ENCODE peak calls at places on chromosomes 16 and 17, in five cellular contexts. C is HFFc6, K is AG09319, A is lung, L is SK-N-SH. R is an unnamed sample.

GRCh38 chr16:19210175-19210924 is 42.3 kb downstream of the SYT17 start:
- DNase-seq in C (peak; percentile 2), K (no peak), A (no peak), L (no peak), R (no peak)

GRCh38 chr17:80855968-80856862 is 135.4 kb upstream of the CHMP6 start:
- DNase-seq in C (peak; percentile 98), K (peak; percentile 96), A (no peak), L (no peak), R (peak; percentile 97)

GRCh38 chr16:85614338-85615013 is 1.4 kb downstream of the GSE1 start:
- DNase-seq in C (no peak), K (no peak), A (no peak), L (no peak), R (no peak)

GRCh38 chr16:85067431-85067830 is 39.8 kb downstream of the KIAA0513 start:
- DNase-seq in C (no peak), K (no peak), A (no peak), L (no peak), R (no peak)

GRCh38 chr17:14197582-14197981 is 39.1 kb downstream of the CDRT15 start:
- DNase-seq in C (no peak), K (no peak), A (no peak), L (no peak), R (no peak)

GRCh38 chr17:15289285-15290185 is 24.4 kb upstream of the PMP22 start:
- DNase-seq in C (peak; percentile 20), K (no peak), A (no peak), L (peak; percentile 39), R (no peak)

GRCh38 chr17:81902023-81902652 is at the start of gene NPB:
- DNase-seq in C (no peak), K (no peak), A (no peak), L (peak; percentile 92), R (no peak)

GRCh38 chr17:1002771-1003555 is 6.0 kb downstream of the TIMM22 start:
- DNase-seq in C (peak; percentile 67), K (peak; percentile 38), A (no peak), L (no peak), R (no peak)

GRCh38 chr17:56939869-56940484 is 20.9 kb downstream of the COIL start:
- DNase-seq in C (peak; percentile 48), K (no peak), A (no peak), L (peak; percentile 79), R (no peak)

GRCh38 chr17:45700171-45701090 is 83.7 kb upstream of the CRHR1 start:
- DNase-seq in C (no peak), K (no peak), A (no peak), L (no peak), R (no peak)

GRCh38 chr17:49986396-49987289 is 8.4 kb downstream of the DLX3 start:
- DNase-seq in C (no peak), K (no peak), A (no peak), L (peak; percentile 26), R (peak; percentile 30)

GRCh38 chr17:17700251-17700969 is 19.2 kb downstream of the RAI1 start:
- DNase-seq in C (no peak), K (no peak), A (no peak), L (no peak), R (no peak)

GRCh38 chr16:82641336-82641984 is 14.7 kb downstream of the CDH13 start:
- DNase-seq in C (peak; percentile 58), K (no peak), A (no peak), L (no peak), R (no peak)

GRCh38 chr16:68065716-68066305 is 19.4 kb upstream of the NFATC3 start:
- DNase-seq in C (peak; percentile 75), K (no peak), A (peak; percentile 54), L (no peak), R (no peak)

GRCh38 chr17:2975469-2975958 is 87.9 kb downstream of the OR1D5 start:
- DNase-seq in C (no peak), K (no peak), A (no peak), L (peak; percentile 61), R (no peak)

GRCh38 chr16:520847-521246 is 6.7 kb upstream of the CAPN15 start:
- DNase-seq in C (no peak), K (no peak), A (no peak), L (no peak), R (no peak)

GRCh38 chr16:523097-523741 is 4.3 kb upstream of the CAPN15 start:
- DNase-seq in C (no peak), K (no peak), A (no peak), L (no peak), R (peak; percentile 39)

GRCh38 chr16:522320-523096 is 5.0 kb upstream of the CAPN15 start:
- DNase-seq in C (no peak), K (no peak), A (no peak), L (no peak), R (no peak)

GRCh38 chr16:519841-520687 is 7.4 kb upstream of the CAPN15 start:
- DNase-seq in C (no peak), K (no peak), A (no peak), L (no peak), R (no peak)

GRCh38 chr16:521381-522210 is 5.9 kb upstream of the CAPN15 start:
- DNase-seq in C (no peak), K (no peak), A (no peak), L (no peak), R (no peak)
- TF ChIP-seq CTCF in C (peak; percentile 33), K (no peak), A (no peak), L (no peak), R (no peak)

GRCh38 chr16:87032554-87032953 is 284.6 kb downstream of the C16orf95 start:
- DNase-seq in C (no peak), K (no peak), A (no peak), L (no peak), R (no peak)
- TF ChIP-seq CTCF in C (no peak), K (no peak), A (no peak), L (no peak), R (no peak)

DNA sequence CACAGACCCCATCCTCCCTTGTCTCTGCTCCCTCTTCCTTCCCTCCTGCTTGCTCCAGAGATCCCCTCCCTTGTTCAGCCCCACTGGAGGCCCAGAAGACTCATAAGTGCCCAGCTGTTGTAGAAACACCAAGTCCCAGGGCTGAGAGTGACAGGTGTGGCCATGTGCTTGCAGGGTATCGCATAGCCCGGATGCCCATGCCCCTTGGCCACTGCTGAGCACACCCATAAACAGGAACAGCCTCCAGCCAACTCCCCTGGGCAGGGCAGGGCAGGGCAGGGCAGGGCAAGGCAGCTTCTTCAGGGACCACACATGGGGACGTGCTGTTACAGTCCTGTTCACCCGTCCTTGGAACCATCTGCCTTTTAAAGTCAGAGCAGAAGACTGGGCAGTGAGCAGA is 2.0 kb downstream of the CACNG1 start:
- DNase-seq in C (no peak), K (no peak), A (no peak), L (no peak), R (no peak)
- TF ChIP-seq CTCF in C (no peak), K (no peak), A (no peak), L (no peak), R (no peak)

GRCh38 chr17:71959129-71959528 is 161.7 kb upstream of the SOX9 start:
- DNase-seq in C (no peak), K (no peak), A (no peak), L (peak; percentile 40), R (no peak)
- TF ChIP-seq CTCF in C (peak; percentile 70), K (peak; percentile 59), A (no peak), L (peak; percentile 64), R (no peak)

DNA sequence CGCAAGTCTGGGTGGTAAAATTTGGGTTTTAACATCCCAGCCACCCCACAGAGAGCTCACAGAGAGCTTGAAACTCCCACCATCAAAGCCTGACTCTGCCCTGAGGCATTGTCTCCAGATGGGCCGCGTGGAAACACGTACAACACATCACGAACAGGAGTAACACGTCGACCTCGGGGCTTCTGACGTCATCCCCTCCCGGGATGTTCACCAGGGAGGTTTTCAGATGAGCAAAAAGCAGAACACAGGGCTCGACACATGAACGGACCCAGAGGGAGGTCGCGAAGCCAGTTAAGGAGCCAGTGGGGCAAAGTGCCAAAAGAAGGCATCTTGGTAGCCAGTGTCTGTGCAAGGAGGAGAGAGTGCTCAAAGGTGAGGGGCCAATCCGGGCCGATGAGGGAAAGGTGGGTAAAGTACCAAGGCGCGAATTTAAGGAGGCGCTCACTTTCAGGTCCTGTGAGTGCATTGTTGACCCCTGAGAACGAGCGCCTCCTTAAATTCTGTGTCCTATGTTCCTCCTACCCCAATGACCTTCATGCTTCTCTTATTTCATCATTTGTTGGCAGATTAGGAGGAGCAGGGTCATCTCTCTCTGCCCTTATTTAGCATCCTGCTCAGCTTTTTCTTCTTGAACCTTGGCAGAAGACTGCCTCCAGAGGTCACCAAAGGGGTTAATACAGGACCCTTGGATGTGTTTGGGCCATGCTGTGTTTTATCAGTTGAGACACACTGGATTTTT is 5.6 kb downstream of the RCVRN start:
- DNase-seq in C (no peak), K (no peak), A (no peak), L (no peak), R (peak; percentile 31)
- TF ChIP-seq CTCF in C (no peak), K (no peak), A (no peak), L (no peak), R (no peak)

GRCh38 chr16:2056681-2057407 is 9.1 kb downstream of the TSC2 start:
- DNase-seq in C (no peak), K (no peak), A (no peak), L (no peak), R (no peak)
- TF ChIP-seq CTCF in C (peak; percentile 38), K (peak; percentile 7), A (no peak), L (peak; percentile 23), R (no peak)

GRCh38 chr17:41580244-41580575 is 6.5 kb downstream of the KRT14 start:
- DNase-seq in C (no peak), K (no peak), A (no peak), L (no peak), R (no peak)

GRCh38 chr17:41579484-41580243 is 7.0 kb downstream of the KRT14 start:
- DNase-seq in C (peak; percentile 33), K (peak; percentile 18), A (peak; percentile 85), L (peak; percentile 90), R (no peak)

GRCh38 chr17:41583137-41584127 is 3.3 kb downstream of the KRT14 start:
- DNase-seq in C (no peak), K (no peak), A (no peak), L (no peak), R (no peak)

GRCh38 chr17:41580651-41581365 is 5.9 kb downstream of the KRT14 start:
- DNase-seq in C (no peak), K (no peak), A (no peak), L (no peak), R (no peak)

DNA sequence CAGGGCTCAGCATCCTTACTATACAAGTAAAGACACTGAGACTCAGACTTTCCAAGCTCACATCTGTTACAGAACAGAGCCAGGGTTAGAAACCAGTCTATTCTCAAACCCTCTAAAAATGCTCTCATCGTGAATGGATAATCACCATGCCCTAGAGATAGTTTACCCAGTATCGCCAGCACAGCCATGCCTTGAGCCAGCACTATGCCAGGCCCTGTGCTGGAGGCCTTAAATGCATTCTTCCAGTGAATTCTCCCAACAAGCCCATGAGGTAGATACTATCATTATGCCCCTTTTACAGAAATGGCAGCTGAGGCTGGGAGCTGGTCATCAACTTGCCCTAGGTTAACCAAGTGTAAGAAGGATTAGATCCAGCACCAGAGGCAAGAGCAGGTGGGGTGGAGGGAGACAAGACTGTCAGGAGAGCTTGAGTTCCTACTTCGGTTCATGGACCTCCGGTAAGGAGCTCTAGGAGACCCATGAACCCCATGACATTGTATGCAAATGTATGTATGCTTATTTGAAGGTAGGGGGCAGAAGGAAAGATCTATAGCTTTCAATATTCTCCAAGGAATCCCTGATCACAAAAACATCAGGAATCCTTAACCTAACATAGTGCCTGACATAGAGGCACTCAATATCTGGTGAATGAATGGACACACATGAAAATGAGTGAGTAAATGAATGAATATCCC is 5.2 kb downstream of the KRT14 start:
- DNase-seq in C (no peak), K (no peak), A (no peak), L (no peak), R (no peak)
- TF ChIP-seq CTCF in C (no peak), K (no peak), A (no peak), L (no peak), R (no peak)

R was measured in CD14-positive monocyte.